ENCODE peak calls at places on chromosomes 12 and 14, in six cellular contexts. One of them, this sample, is unnamed.

GRCh38 chr12:66074561-66074960 is 56.0 kb downstream of the LLPH start:
- DNase-seq in IMR-90: peak; percentile 79
- DNase-seq in trophoblast cell: no peak
- DNase-seq in mesenchymal stem cell: peak; percentile 68
- DNase-seq in mesendoderm: no peak
- DNase-seq in H1: no peak
- DNase-seq in this sample: no peak

GRCh38 chr12:131039551-131039950 is 85.8 kb downstream of the ADGRD1 start:
- DNase-seq in IMR-90: no peak
- DNase-seq in trophoblast cell: no peak
- DNase-seq in mesenchymal stem cell: no peak
- DNase-seq in mesendoderm: no peak
- DNase-seq in H1: no peak
- DNase-seq in this sample: no peak

GRCh38 chr14:55609681-55610080 is 29.7 kb downstream of the KTN1 start:
- DNase-seq in IMR-90: peak; percentile 61
- DNase-seq in trophoblast cell: no peak
- DNase-seq in mesenchymal stem cell: peak; percentile 36
- DNase-seq in mesendoderm: peak; percentile 41
- DNase-seq in H1: no peak
- DNase-seq in this sample: peak; percentile 43

GRCh38 chr12:28158353-28158752 is 31.9 kb upstream of the CCDC91 start:
- DNase-seq in IMR-90: no peak
- DNase-seq in trophoblast cell: no peak
- DNase-seq in mesenchymal stem cell: no peak
- DNase-seq in mesendoderm: no peak
- DNase-seq in H1: no peak
- DNase-seq in this sample: no peak

GRCh38 chr14:37594916-37595808 is at the start of the genes FOXA1 and TTC6:
- DNase-seq in IMR-90: peak; percentile 24
- DNase-seq in trophoblast cell: no peak
- DNase-seq in mesenchymal stem cell: peak; percentile 47
- DNase-seq in mesendoderm: peak; percentile 65
- DNase-seq in H1: no peak
- DNase-seq in this sample: peak; percentile 41

GRCh38 chr12:121483950-121484349 is 84.0 kb downstream of the RNF34 start:
- DNase-seq in IMR-90: no peak
- DNase-seq in trophoblast cell: no peak
- DNase-seq in mesenchymal stem cell: no peak
- DNase-seq in mesendoderm: no peak
- DNase-seq in H1: no peak
- DNase-seq in this sample: no peak

GRCh38 chr12:88266851-88267360 is 124.8 kb downstream of the TMTC3 start:
- DNase-seq in IMR-90: no peak
- DNase-seq in trophoblast cell: no peak
- DNase-seq in mesenchymal stem cell: peak; percentile 28
- DNase-seq in mesendoderm: no peak
- DNase-seq in H1: no peak
- DNase-seq in this sample: no peak

GRCh38 chr12:89566615-89567014 is 40.8 kb upstream of the POC1B start:
- DNase-seq in IMR-90: peak; percentile 56
- DNase-seq in trophoblast cell: peak; percentile 16
- DNase-seq in mesenchymal stem cell: no peak
- DNase-seq in mesendoderm: peak; percentile 46
- DNase-seq in H1: no peak
- DNase-seq in this sample: no peak

GRCh38 chr14:77088219-77088618 is 9.8 kb upstream of the CIPC start:
- DNase-seq in IMR-90: no peak
- DNase-seq in trophoblast cell: peak; percentile 99
- DNase-seq in mesenchymal stem cell: no peak
- DNase-seq in mesendoderm: peak; percentile 99
- DNase-seq in H1: peak; percentile 72
- DNase-seq in this sample: no peak

GRCh38 chr12:54579696-54580333 is 8.6 kb downstream of the PPP1R1A start:
- DNase-seq in IMR-90: peak; percentile 57
- DNase-seq in trophoblast cell: peak; percentile 51
- DNase-seq in mesenchymal stem cell: peak; percentile 72
- DNase-seq in mesendoderm: peak; percentile 88
- DNase-seq in H1: peak; percentile 67
- DNase-seq in this sample: peak; percentile 83

GRCh38 chr12:2286461-2287131 is 233.8 kb downstream of the CACNA1C start:
- DNase-seq in IMR-90: no peak
- DNase-seq in trophoblast cell: peak; percentile 87
- DNase-seq in mesenchymal stem cell: peak; percentile 28
- DNase-seq in mesendoderm: no peak
- DNase-seq in H1: no peak
- DNase-seq in this sample: no peak
- H3K4me3 ChIP-seq in IMR-90: no peak overlapping the region
- H3K4me3 ChIP-seq in trophoblast cell: no peak overlapping the region
- H3K4me3 ChIP-seq in mesenchymal stem cell: no peak overlapping the region
- H3K4me3 ChIP-seq in mesendoderm: no peak overlapping the region
- H3K4me3 ChIP-seq in H1: no peak overlapping the region
- H3K4me3 ChIP-seq in this sample: no peak overlapping the region

GRCh38 chr14:91510171-91511013 is at the start of gene PPP4R3A:
- DNase-seq in IMR-90: peak; percentile 98
- DNase-seq in trophoblast cell: peak; percentile 93
- DNase-seq in mesenchymal stem cell: peak; percentile 98
- DNase-seq in mesendoderm: peak; percentile 97
- DNase-seq in H1: peak; percentile 75
- DNase-seq in this sample: peak; percentile 94

GRCh38 chr14:91508105-91508504 is 2.0 kb downstream of the PPP4R3A start:
- DNase-seq in IMR-90: no peak
- DNase-seq in trophoblast cell: no peak
- DNase-seq in mesenchymal stem cell: no peak
- DNase-seq in mesendoderm: no peak
- DNase-seq in H1: no peak
- DNase-seq in this sample: no peak

GRCh38 chr14:91509083-91509877 is 830 bp downstream of the PPP4R3A start:
- DNase-seq in IMR-90: no peak
- DNase-seq in trophoblast cell: no peak
- DNase-seq in mesenchymal stem cell: no peak
- DNase-seq in mesendoderm: peak; percentile 46
- DNase-seq in H1: no peak
- DNase-seq in this sample: no peak

GRCh38 chr14:91511014-91511466 is 930 bp upstream of the PPP4R3A start:
- DNase-seq in IMR-90: peak; percentile 23
- DNase-seq in trophoblast cell: no peak
- DNase-seq in mesenchymal stem cell: no peak
- DNase-seq in mesendoderm: peak; percentile 55
- DNase-seq in H1: no peak
- DNase-seq in this sample: peak; percentile 18

GRCh38 chr14:91509878-91510170 is 286 bp downstream of the PPP4R3A start:
- DNase-seq in IMR-90: no peak
- DNase-seq in trophoblast cell: peak; percentile 8
- DNase-seq in mesenchymal stem cell: no peak
- DNase-seq in mesendoderm: no peak
- DNase-seq in H1: no peak
- DNase-seq in this sample: no peak
- H2BK5ac ChIP-seq in IMR-90: peak overlapping the region; percentile 90
- H2BK5ac ChIP-seq in trophoblast cell: peak overlapping the region; percentile 98
- H2BK5ac ChIP-seq in mesenchymal stem cell: peak overlapping the region; percentile 94
- H2BK5ac ChIP-seq in mesendoderm: peak overlapping the region; percentile 63
- H2BK5ac ChIP-seq in H1: peak overlapping the region; percentile 94
- H2BK5ac ChIP-seq in this sample: peak overlapping the region; percentile 100

GRCh38 chr12:14365294-14366210 is at the start of gene ATF7IP:
- DNase-seq in IMR-90: peak; percentile 96
- DNase-seq in trophoblast cell: peak; percentile 97
- DNase-seq in mesenchymal stem cell: peak; percentile 98
- DNase-seq in mesendoderm: peak; percentile 99
- DNase-seq in H1: peak; percentile 88
- DNase-seq in this sample: peak; percentile 89
- H2BK120ac ChIP-seq in IMR-90: peak within 1 kb of the TSS; percentile 65
- H2BK120ac ChIP-seq in trophoblast cell: peak within 1 kb of the TSS; percentile 98
- H2BK120ac ChIP-seq in mesenchymal stem cell: peak within 1 kb of the TSS; percentile 95
- H2BK120ac ChIP-seq in mesendoderm: no peak within 1 kb of the TSS
- H2BK120ac ChIP-seq in H1: peak within 1 kb of the TSS; percentile 2
- H2BK120ac ChIP-seq in this sample: peak within 1 kb of the TSS; percentile 44

GRCh38 chr12:57524814-57525614 is 2.4 kb downstream of the MBD6 start:
- DNase-seq in IMR-90: no peak
- DNase-seq in trophoblast cell: no peak
- DNase-seq in mesenchymal stem cell: no peak
- DNase-seq in mesendoderm: no peak
- DNase-seq in H1: no peak
- DNase-seq in this sample: no peak
- H3K4me3 ChIP-seq in IMR-90: no peak overlapping the region
- H3K4me3 ChIP-seq in trophoblast cell: no peak overlapping the region
- H3K4me3 ChIP-seq in mesenchymal stem cell: no peak overlapping the region
- H3K4me3 ChIP-seq in mesendoderm: no peak overlapping the region
- H3K4me3 ChIP-seq in H1: no peak overlapping the region
- H3K4me3 ChIP-seq in this sample: no peak overlapping the region

GRCh38 chr12:120228041-120228290 is 27.1 kb upstream of the RPLP0 start:
- DNase-seq in IMR-90: no peak
- DNase-seq in trophoblast cell: no peak
- DNase-seq in mesenchymal stem cell: no peak
- DNase-seq in mesendoderm: no peak
- DNase-seq in H1: no peak
- DNase-seq in this sample: no peak

GRCh38 chr12:120229583-120230325 is 28.8 kb upstream of the RPLP0 start:
- DNase-seq in IMR-90: no peak
- DNase-seq in trophoblast cell: peak; percentile 98
- DNase-seq in mesenchymal stem cell: peak; percentile 79
- DNase-seq in mesendoderm: peak; percentile 97
- DNase-seq in H1: no peak
- DNase-seq in this sample: no peak

GRCh38 chr12:120228291-120229070 is 27.6 kb upstream of the RPLP0 start:
- DNase-seq in IMR-90: peak; percentile 79
- DNase-seq in trophoblast cell: peak; percentile 95
- DNase-seq in mesenchymal stem cell: peak; percentile 84
- DNase-seq in mesendoderm: peak; percentile 98
- DNase-seq in H1: peak; percentile 90
- DNase-seq in this sample: peak; percentile 83

GRCh38 chr12:120230326-120230973 is 29.5 kb upstream of the RPLP0 start:
- DNase-seq in IMR-90: peak; percentile 98
- DNase-seq in trophoblast cell: peak; percentile 83
- DNase-seq in mesenchymal stem cell: peak; percentile 96
- DNase-seq in mesendoderm: peak; percentile 100
- DNase-seq in H1: peak; percentile 91
- DNase-seq in this sample: peak; percentile 80

DNA sequence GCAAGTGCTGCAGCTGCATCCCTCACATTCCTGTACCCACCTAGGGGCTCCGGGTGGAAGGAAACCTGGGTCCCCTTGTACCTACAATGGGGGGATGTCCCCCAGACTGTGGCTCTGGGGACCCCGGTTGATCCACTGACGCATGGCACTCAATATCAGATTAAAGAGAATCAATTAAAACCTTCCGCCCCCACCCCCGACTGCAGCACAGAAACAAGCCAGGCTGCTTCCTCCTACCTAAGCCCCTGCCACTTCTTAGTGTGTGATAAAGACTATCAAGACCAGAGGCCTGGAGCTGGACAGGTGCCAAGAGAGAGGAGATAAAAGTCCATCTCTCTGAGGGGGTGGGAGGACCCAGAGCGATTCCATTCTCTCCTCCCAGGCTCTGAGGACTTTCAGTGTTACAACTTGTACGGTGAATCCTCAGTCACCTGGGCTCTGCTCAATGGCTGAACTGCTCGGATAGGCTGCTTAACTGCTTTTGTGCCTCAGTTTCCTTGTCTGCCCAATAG is 28.2 kb upstream of the RPLP0 start:
- DNase-seq in IMR-90: no peak
- DNase-seq in trophoblast cell: peak; percentile 95
- DNase-seq in mesenchymal stem cell: peak; percentile 40
- DNase-seq in mesendoderm: peak; percentile 96
- DNase-seq in H1: no peak
- DNase-seq in this sample: no peak
- H2BK5ac ChIP-seq in IMR-90: peak overlapping the region; percentile 97
- H2BK5ac ChIP-seq in trophoblast cell: peak overlapping the region; percentile 99
- H2BK5ac ChIP-seq in mesenchymal stem cell: peak overlapping the region; percentile 21
- H2BK5ac ChIP-seq in mesendoderm: peak overlapping the region; percentile 100
- H2BK5ac ChIP-seq in H1: peak overlapping the region; percentile 100
- H2BK5ac ChIP-seq in this sample: no peak overlapping the region

GRCh38 chr14:90624732-90625444 is 191.3 kb downstream of the TTC7B start:
- DNase-seq in IMR-90: peak; percentile 39
- DNase-seq in trophoblast cell: peak; percentile 36
- DNase-seq in mesenchymal stem cell: peak; percentile 50
- DNase-seq in mesendoderm: peak; percentile 67
- DNase-seq in H1: no peak
- DNase-seq in this sample: no peak
- H2BK120ac ChIP-seq in IMR-90: peak overlapping the region; percentile 14
- H2BK120ac ChIP-seq in trophoblast cell: peak overlapping the region; percentile 8
- H2BK120ac ChIP-seq in mesenchymal stem cell: peak overlapping the region; percentile 15
- H2BK120ac ChIP-seq in mesendoderm: no peak overlapping the region
- H2BK120ac ChIP-seq in H1: peak overlapping the region; percentile 71
- H2BK120ac ChIP-seq in this sample: no peak overlapping the region

DNA sequence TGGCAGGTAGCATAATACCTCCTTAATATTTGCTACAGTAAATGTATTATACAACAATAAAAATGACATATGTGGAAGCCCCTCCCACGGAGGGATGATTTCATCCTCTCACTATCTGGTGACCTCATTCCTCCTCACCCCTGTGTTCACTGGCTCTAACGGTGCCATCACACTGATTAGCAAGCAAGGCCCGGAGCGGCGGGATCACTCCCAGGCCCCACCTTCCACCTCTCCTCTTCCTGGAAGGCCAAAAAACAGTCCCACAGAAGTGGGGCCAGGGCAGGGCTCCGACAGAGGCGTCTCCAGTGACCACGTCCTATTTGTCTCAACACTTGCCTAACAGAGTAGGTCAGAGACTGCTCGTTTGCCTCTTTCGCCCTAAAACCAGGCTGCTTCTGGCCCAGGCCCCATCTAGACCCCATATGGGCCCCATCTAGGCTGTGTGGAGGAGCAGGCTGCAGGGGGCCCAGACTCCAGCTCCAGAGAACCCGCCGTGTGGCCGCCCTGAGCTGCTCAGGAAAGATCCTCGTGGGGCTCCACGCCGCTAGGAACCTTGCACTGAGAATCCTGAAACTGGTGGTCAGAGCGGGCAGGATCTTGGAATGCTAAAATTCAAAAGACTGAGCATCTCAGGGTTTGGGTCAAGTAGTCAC is 3.7 kb downstream of the SELPLG start:
- DNase-seq in IMR-90: peak; percentile 87
- DNase-seq in trophoblast cell: peak; percentile 79
- DNase-seq in mesenchymal stem cell: peak; percentile 86
- DNase-seq in mesendoderm: peak; percentile 88
- DNase-seq in H1: no peak
- DNase-seq in this sample: no peak
- H3K4me3 ChIP-seq in IMR-90: no peak overlapping the region
- H3K4me3 ChIP-seq in trophoblast cell: no peak overlapping the region
- H3K4me3 ChIP-seq in mesenchymal stem cell: no peak overlapping the region
- H3K4me3 ChIP-seq in mesendoderm: no peak overlapping the region
- H3K4me3 ChIP-seq in H1: no peak overlapping the region
- H3K4me3 ChIP-seq in this sample: no peak overlapping the region

DNA sequence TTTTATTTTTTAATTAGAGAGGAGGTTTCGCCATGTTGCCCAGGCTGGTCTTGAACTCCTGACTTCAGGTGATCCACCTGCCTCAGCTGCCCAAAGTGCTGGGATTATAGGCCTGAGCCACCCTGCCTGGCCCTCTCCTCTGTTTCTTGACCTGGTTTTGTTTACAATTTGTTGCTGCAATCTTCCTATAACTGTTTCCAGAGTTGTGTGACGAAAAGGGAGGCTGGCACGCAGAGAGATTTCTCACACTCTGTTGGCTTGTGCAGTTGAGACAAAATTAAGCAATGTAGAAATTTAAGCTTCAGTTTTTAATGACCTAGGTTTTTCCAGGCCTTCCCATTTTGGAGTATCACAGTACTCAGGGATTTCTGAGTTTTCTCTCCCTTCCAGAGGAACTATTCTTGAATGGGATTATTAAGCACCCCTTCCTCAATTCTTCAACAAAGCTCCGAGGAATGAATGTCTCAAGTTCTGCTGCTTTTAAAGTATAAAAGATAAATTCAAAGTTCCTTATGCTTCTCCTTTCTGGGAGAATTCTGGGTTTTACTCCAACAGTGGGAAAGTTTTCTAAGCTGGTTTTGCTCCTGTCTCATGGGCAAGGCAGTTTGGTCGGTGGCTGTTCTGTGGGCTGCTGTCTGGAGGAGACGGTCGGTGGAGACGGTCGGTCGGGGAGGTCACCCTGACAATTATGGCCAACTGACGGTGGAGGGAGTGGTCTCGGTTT is 20.4 kb upstream of the FOS start:
- DNase-seq in IMR-90: peak; percentile 59
- DNase-seq in trophoblast cell: peak; percentile 54
- DNase-seq in mesenchymal stem cell: peak; percentile 92
- DNase-seq in mesendoderm: no peak
- DNase-seq in H1: no peak
- DNase-seq in this sample: no peak
- H2BK5ac ChIP-seq in IMR-90: peak overlapping the region; percentile 87
- H2BK5ac ChIP-seq in trophoblast cell: peak overlapping the region; percentile 98
- H2BK5ac ChIP-seq in mesenchymal stem cell: peak overlapping the region; percentile 60
- H2BK5ac ChIP-seq in mesendoderm: peak overlapping the region; percentile 91
- H2BK5ac ChIP-seq in H1: peak overlapping the region; percentile 99
- H2BK5ac ChIP-seq in this sample: no peak overlapping the region